ENCODE peak calls at places on chromosomes 7 and 10, in eight cellular contexts. Q is hepatocyte, U is heart right ventricle, Y is colonic mucosa, G is mammary epithelial cell, W is SJSA1, V is uterus, P is kidney. N is an unnamed sample. For H3K4me1, the result is how much of the 10 kb centered on the place peaks cover.

GRCh38 chr10:35579726-35580420 is 25.3 kb upstream of the GJD4 start:
- DNase-seq in V (no peak), Q (no peak), Y (no peak), W (no peak), G (no peak), P (no peak), U (no peak), N (no peak)

GRCh38 chr10:114045071-114045737 is 1.5 kb downstream of the ADRB1 start:
- DNase-seq in U (no peak), Y (peak), Q (peak), W (no peak), G (no peak), P (no peak), V (no peak), N (no peak)

GRCh38 chr10:97593423-97593822 is 3.9 kb downstream of the C10orf62 start:
- DNase-seq in Q (no peak), V (no peak), Y (no peak), U (no peak), G (no peak), P (no peak), W (no peak), N (no peak)

GRCh38 chr7:139825666-139826290 is 3.3 kb upstream of the TBXAS1 start:
- DNase-seq in W (peak), G (peak), U (no peak), V (no peak), Y (no peak), Q (peak), P (no peak), N (no peak)

GRCh38 chr7:69710773-69711445 is 112.6 kb downstream of the AUTS2 start:
- DNase-seq in W (no peak), Y (no peak), V (no peak), P (no peak), Q (no peak), G (no peak), U (no peak), N (no peak)

GRCh38 chr10:86264481-86265231 is 101.9 kb downstream of the GRID1 start:
- DNase-seq in V (no peak), W (peak), Q (no peak), U (no peak), Y (no peak), P (no peak), G (no peak), N (no peak)

GRCh38 chr10:1253476-1254353 is 197.5 kb downstream of the WDR37 start:
- DNase-seq in P (no peak), V (no peak), G (no peak), Q (no peak), W (no peak), U (no peak), Y (no peak), N (no peak)

GRCh38 chr10:35005868-35006267 is 84.3 kb downstream of the CUL2 start:
- DNase-seq in U (no peak), P (no peak), Y (no peak), V (no peak), W (peak), Q (no peak), G (peak), N (no peak)

GRCh38 chr7:152521420-152522337 is 85.9 kb upstream of the KMT2C start:
- DNase-seq in Y (peak), W (no peak), P (peak), V (no peak), U (no peak), G (no peak), Q (no peak), N (no peak)

GRCh38 chr10:11525503-11525902 is 85.9 kb downstream of the USP6NL start:
- DNase-seq in V (peak), Q (no peak), W (no peak), P (peak), U (peak), Y (peak), G (no peak), N (peak)

GRCh38 chr7:159136013-159136412 is 8.7 kb downstream of the VIPR2 start:
- DNase-seq in U (no peak), Y (no peak), P (no peak), V (no peak), Q (no peak), G (no peak), W (no peak), N (no peak)

GRCh38 chr7:154304740-154305679 is 252.8 kb downstream of the DPP6 start:
- DNase-seq in V (no peak), P (no peak), Q (peak), U (no peak), Y (no peak), G (no peak), W (no peak), N (no peak)

GRCh38 chr7:151487246-151487645 is 32.4 kb downstream of the RHEB start:
- DNase-seq in Y (no peak), V (no peak), U (no peak), G (no peak), P (no peak), W (no peak), Q (no peak), N (no peak)

GRCh38 chr7:47991741-47992311 is 12.4 kb upstream of the HUS1 start:
- DNase-seq in Y (peak), Q (peak), V (peak), P (peak), U (peak), G (peak), W (peak), N (peak)

GRCh38 chr7:18087031-18087686 is 59.5 kb upstream of the PRPS1L1 start:
- DNase-seq in Y (no peak), U (no peak), G (peak), W (no peak), Q (peak), P (no peak), V (peak), N (no peak)

GRCh38 chr7:37452346-37452745 is 3.7 kb upstream of the ELMO1 start:
- DNase-seq in U (no peak), W (no peak), Q (no peak), V (no peak), P (no peak), G (no peak), Y (no peak), N (no peak)

GRCh38 chr7:963236-964078 is 9.0 kb upstream of the ADAP1 start:
- DNase-seq in Q (no peak), V (no peak), G (no peak), Y (no peak), U (no peak), W (no peak), P (peak), N (no peak)

GRCh38 chr7:81770823-81771222 is 976 bp upstream of the HGF start:
- DNase-seq in V (no peak), Y (no peak), W (no peak), U (no peak), P (no peak), Q (no peak), G (no peak), N (no peak)

GRCh38 chr7:101942603-101943210 is 125.3 kb downstream of the CUX1 start:
- DNase-seq in Y (peak), Q (no peak), U (no peak), P (no peak), W (no peak), V (no peak), G (peak), N (no peak)

GRCh38 chr7:134478707-134479106 is 19.8 kb upstream of the AKR1B1 start:
- DNase-seq in W (no peak), V (no peak), U (no peak), P (no peak), Q (no peak), Y (no peak), G (peak), N (no peak)

GRCh38 chr7:67636363-67637355 is 640.0 kb downstream of the TYW1 start:
- DNase-seq in P (no peak), Y (no peak), V (no peak), G (no peak), U (no peak), W (no peak), Q (no peak), N (no peak)

GRCh38 chr10:33749042-33749441 is 414.6 kb upstream of the NRP1 start:
- DNase-seq in W (no peak), Q (peak), G (no peak), P (no peak), Y (no peak), U (no peak), V (no peak), N (no peak)

GRCh38 chr10:100615911-100616310 is 80.2 kb downstream of the HIF1AN start:
- DNase-seq in G (no peak), Y (no peak), U (no peak), W (no peak), P (no peak), V (no peak), Q (no peak), N (no peak)

GRCh38 chr7:152706465-152706864 is 30.5 kb upstream of the XRCC2 start:
- DNase-seq in W (no peak), G (no peak), V (no peak), P (no peak), Y (no peak), Q (no peak), U (no peak), N (no peak)

GRCh38 chr7:13639416-13639815 is 350.1 kb downstream of the ETV1 start:
- DNase-seq in P (no peak), G (no peak), Y (no peak), V (no peak), Q (peak), U (no peak), W (no peak), N (no peak)

GRCh38 chr7:30143748-30144251 is 9.0 kb downstream of the MTURN start:
- DNase-seq in W (no peak), P (no peak), V (no peak), G (peak), U (no peak), Q (no peak), Y (no peak), N (no peak)

GRCh38 chr10:67622506-67622905 is 73.5 kb downstream of the CTNNA3 start:
- DNase-seq in Q (no peak), Y (no peak), V (no peak), P (no peak), W (no peak), G (no peak), U (no peak), N (no peak)

GRCh38 chr7:133514551-133514950 is 261.7 kb downstream of the EXOC4 start:
- DNase-seq in Q (no peak), P (no peak), Y (no peak), V (no peak), G (no peak), W (no peak), U (no peak), N (no peak)

GRCh38 chr7:149637911-149638565 is 135.3 kb downstream of the ZNF467 start:
- DNase-seq in Y (no peak), U (no peak), V (no peak), Q (no peak), P (no peak), G (no peak), W (no peak), N (no peak)

GRCh38 chr10:44306147-44306710 is 78.7 kb downstream of the CXCL12 start:
- DNase-seq in P (no peak), G (no peak), Q (no peak), U (no peak), W (no peak), V (no peak), Y (no peak), N (no peak)

GRCh38 chr7:72015106-72015505 is 397.0 kb downstream of the CALN1 start:
- DNase-seq in P (no peak), Q (no peak), V (no peak), Y (no peak), U (no peak), G (no peak), W (no peak), N (no peak)

GRCh38 chr10:54026340-54026739 is 774.7 kb downstream of the PCDH15 start:
- DNase-seq in Y (no peak), P (no peak), U (no peak), Q (no peak), G (no peak), V (no peak), W (no peak), N (no peak)

GRCh38 chr7:96962221-96962620 is 43.1 kb upstream of the DLX6 start:
- DNase-seq in G (no peak), V (peak), U (no peak), Q (no peak), Y (no peak), P (no peak), W (peak), N (peak)

GRCh38 chr7:115191506-115191905 is 269.6 kb downstream of the MDFIC start:
- DNase-seq in Q (no peak), W (no peak), V (no peak), P (no peak), U (no peak), G (no peak), Y (no peak), N (no peak)

GRCh38 chr10:30422981-30423654 is 10.9 kb upstream of the MAP3K8 start:
- DNase-seq in P (peak), Y (peak), G (peak), U (no peak), V (no peak), W (peak), Q (peak), N (peak)

GRCh38 chr10:80474597-80474910 is 20.4 kb downstream of the TSPAN14 start:
- DNase-seq in U (no peak), G (no peak), Q (no peak), V (no peak), P (no peak), Y (no peak), W (no peak), N (no peak)
- H3K4me1 ChIP-seq in U (half or more), G (half or more), Q (under half), V (under half), P (under half), Y (under half), W (half or more), N (half or more)

DNA sequence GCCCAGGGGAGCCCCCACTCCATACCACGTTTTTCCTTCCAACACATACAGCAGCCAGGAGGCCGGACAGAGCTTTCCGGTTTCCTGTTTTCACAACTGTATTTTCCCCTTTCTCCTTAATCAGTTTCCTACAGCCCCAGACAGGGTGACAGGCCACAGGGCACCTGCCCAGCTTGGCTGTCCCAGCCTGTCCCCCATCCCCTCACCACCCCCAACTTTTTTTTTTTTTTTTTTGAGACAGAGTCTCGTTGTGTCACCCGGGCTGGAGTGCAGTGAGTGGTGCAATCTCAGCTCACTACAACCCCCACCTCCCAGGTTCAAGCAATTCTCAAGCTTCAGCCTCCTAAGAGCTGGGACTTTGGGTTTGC is 10.3 kb upstream of the HSPB1 start:
- DNase-seq in Q (no peak), Y (no peak), U (no peak), V (no peak), P (no peak), W (no peak), G (no peak), N (no peak)
- H3K4me1 ChIP-seq in Q (under half), Y (under half), U (half or more), V (under half), P (under half), W (half or more), G (half or more), N (under half)

DNA sequence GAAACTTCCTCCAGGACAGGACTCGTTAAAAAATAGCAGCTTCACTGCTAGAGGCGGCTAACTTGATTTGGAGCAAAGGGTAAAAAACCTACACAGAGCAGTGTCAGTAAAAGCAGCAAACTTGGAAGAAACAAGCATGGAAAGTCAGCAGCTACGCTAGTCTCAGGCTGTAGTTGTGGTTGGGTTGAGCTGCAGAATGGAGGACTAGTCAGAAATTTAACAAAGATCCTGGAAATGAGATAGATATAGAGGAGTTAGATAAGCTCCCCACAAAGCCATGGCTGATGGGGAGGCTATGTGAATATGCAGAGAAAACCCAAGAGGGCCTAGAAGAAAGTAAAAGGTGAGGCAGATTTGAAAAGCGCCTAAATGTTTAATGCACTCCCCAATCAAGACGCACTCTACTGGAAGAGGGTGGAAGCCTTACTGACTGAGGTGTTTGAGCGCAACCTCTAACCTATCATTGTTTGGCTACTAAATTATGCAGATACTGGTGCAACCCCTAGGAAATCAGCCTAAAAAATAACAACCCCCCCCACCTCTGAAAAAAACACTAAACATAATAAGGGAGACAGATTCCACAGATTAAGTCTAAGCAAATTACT is 99.7 kb upstream of the TMEM168 start:
- DNase-seq in P (no peak), W (no peak), V (no peak), G (no peak), U (no peak), Y (no peak), Q (no peak), N (no peak)
- H3K4me1 ChIP-seq in P (under half), W (under half), V (under half), G (under half), U (under half), Y (under half), Q (under half), N (under half)

GRCh38 chr7:156621628-156622027 is 18.9 kb upstream of the RNF32 start:
- DNase-seq in Q (no peak), P (no peak), U (no peak), Y (no peak), G (no peak), W (no peak), V (no peak), N (no peak)
- H3K4me1 ChIP-seq in Q (under half), P (under half), U (under half), Y (under half), G (under half), W (under half), V (under half), N (under half)

GRCh38 chr10:72333111-72334012 is 21.4 kb downstream of the DNAJB12 start:
- DNase-seq in V (no peak), Q (peak), W (no peak), P (peak), U (no peak), G (no peak), Y (no peak), N (no peak)

GRCh38 chr10:72334832-72335393 is 19.8 kb downstream of the DNAJB12 start:
- DNase-seq in Y (peak), V (peak), Q (peak), P (peak), G (peak), U (peak), W (peak), N (peak)

GRCh38 chr10:72331575-72332422 is 22.9 kb downstream of the DNAJB12 start:
- DNase-seq in Q (peak), Y (peak), P (peak), G (peak), V (peak), U (peak), W (peak), N (no peak)

GRCh38 chr10:72334196-72334831 is 20.4 kb downstream of the DNAJB12 start:
- DNase-seq in P (peak), Q (peak), U (no peak), W (no peak), G (no peak), Y (no peak), V (peak), N (no peak)

DNA sequence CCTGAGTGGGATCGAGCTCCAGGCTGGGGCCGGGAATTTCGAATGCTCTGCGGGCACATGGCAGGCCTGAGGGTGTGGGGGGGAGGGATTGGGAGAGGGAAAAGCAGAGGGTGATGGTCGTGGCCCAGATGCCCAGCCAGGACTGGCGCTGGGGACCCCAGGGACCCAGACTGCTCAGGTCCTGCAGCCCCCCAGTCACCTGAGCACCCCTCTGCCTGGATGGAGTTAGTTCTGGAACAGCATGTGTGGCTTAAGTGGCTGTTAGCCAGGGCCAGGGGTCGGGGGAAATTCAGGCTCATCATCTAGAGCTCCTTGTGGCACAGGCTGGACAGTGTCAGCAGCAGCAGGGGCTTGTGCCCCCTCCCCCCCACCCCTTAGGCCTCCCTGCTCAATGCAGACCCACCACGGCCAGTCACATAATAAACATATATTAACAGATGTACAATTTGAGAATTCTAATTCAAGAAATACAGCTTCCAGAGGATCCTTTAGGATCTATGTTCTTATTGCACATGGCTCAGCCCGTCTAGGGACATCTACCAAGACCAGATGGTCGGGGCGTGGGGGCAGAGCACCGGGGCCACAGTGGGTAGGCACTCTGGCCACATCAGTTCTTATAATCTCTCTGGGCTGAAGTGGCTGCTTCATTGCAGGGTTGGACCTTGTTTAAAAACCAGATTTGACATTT is 22.2 kb downstream of the DNAJB12 start:
- DNase-seq in V (no peak), Y (no peak), W (no peak), Q (no peak), P (peak), G (no peak), U (no peak), N (no peak)
- H3K4me1 ChIP-seq in V (under half), Y (under half), W (half or more), Q (under half), P (half or more), G (half or more), U (half or more), N (under half)

GRCh38 chr10:26479766-26480492 is 41.8 kb downstream of the APBB1IP start:
- DNase-seq in V (no peak), U (no peak), W (no peak), P (no peak), G (no peak), Q (no peak), Y (no peak), N (no peak)

GRCh38 chr10:26478061-26478460 is 39.9 kb downstream of the APBB1IP start:
- DNase-seq in P (no peak), Y (no peak), U (no peak), V (no peak), Q (no peak), W (no peak), G (no peak), N (no peak)

GRCh38 chr10:26483554-26483953 is 45.4 kb downstream of the APBB1IP start:
- DNase-seq in Q (no peak), Y (no peak), U (no peak), V (no peak), P (no peak), W (no peak), G (no peak), N (no peak)

GRCh38 chr10:26481914-26482550 is 43.9 kb downstream of the APBB1IP start:
- DNase-seq in U (no peak), G (no peak), Q (no peak), V (no peak), W (no peak), P (no peak), Y (no peak), N (no peak)

DNA sequence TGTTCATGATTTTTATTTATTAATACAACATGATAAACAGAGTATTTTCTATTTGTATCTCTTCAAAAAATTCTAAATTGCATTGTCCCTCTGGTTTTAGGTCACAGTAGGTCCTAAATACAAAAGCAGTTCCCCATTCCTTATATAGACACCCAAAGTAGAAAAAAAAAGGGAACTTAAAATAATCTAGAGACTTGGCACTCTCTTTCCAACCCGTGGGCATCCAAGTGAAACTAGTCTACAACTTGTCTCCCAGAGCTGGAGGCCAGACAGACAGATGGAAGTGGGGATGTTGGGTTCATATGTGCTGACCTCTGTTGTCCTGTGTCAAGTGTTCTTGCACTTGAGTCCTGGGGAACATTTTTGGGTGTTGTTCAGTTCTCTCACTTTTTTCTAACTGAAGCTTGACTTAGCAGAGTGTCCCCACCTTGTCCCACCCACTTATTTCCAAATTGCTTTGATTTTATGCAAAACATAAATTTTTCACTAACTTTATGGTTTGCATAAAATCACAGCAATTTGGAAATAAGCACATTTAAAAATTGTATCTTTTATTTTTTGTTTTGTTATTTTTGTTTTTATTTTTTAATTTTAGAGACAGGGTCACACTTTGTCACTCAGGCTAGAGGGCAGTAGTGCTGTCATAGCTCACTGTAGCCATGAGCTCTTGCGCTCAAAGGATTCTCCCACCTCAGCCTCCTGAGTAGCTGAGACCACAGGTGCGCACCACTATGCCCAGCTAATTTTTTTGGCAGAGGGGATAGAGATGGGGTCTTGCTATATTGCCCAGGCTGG is 43.0 kb downstream of the APBB1IP start:
- DNase-seq in P (no peak), G (no peak), W (no peak), V (no peak), Y (no peak), Q (no peak), U (peak), N (no peak)
- H3K4me1 ChIP-seq in P (under half), G (under half), W (under half), V (under half), Y (under half), Q (under half), U (half or more), N (under half)